ENCODE peak calls at places on chromosomes 5 and 9, in nine cellular contexts. One of them, this sample, is unnamed. For H3K9me3, the result is how much of the 10 kb centered on the place peaks cover.

GRCh38 chr5:100970646-100971045 is 67.6 kb upstream of the ST8SIA4 start:
- DNase-seq in tibial nerve: no peak
- DNase-seq in GM23248: no peak
- DNase-seq in breast epithelium: no peak
- DNase-seq in psoas muscle: no peak
- DNase-seq in heart left ventricle: no peak
- DNase-seq in fibroblast of lung: no peak
- DNase-seq in effector memory CD4-positive, alpha-beta T cell: no peak
- DNase-seq in NT2/D1: no peak
- DNase-seq in this sample: no peak

GRCh38 chr5:52582313-52582712 is 205.4 kb upstream of the ITGA1 start:
- DNase-seq in tibial nerve: no peak
- DNase-seq in GM23248: no peak
- DNase-seq in breast epithelium: no peak
- DNase-seq in psoas muscle: no peak
- DNase-seq in heart left ventricle: no peak
- DNase-seq in fibroblast of lung: no peak
- DNase-seq in effector memory CD4-positive, alpha-beta T cell: no peak
- DNase-seq in NT2/D1: no peak
- DNase-seq in this sample: no peak

GRCh38 chr5:97131139-97131710 is 11.2 kb downstream of the LIX1 start:
- DNase-seq in tibial nerve: no peak
- DNase-seq in GM23248: peak
- DNase-seq in breast epithelium: no peak
- DNase-seq in psoas muscle: no peak
- DNase-seq in heart left ventricle: no peak
- DNase-seq in fibroblast of lung: peak
- DNase-seq in effector memory CD4-positive, alpha-beta T cell: no peak
- DNase-seq in NT2/D1: no peak
- DNase-seq in this sample: no peak

GRCh38 chr9:34036625-34037024 is 12.1 kb downstream of the UBAP2 start:
- DNase-seq in tibial nerve: no peak
- DNase-seq in GM23248: no peak
- DNase-seq in breast epithelium: no peak
- DNase-seq in psoas muscle: no peak
- DNase-seq in heart left ventricle: no peak
- DNase-seq in fibroblast of lung: no peak
- DNase-seq in effector memory CD4-positive, alpha-beta T cell: no peak
- DNase-seq in NT2/D1: no peak
- DNase-seq in this sample: no peak

GRCh38 chr5:17218353-17219005 is 1.0 kb downstream of the BASP1 start:
- DNase-seq in tibial nerve: no peak
- DNase-seq in GM23248: peak
- DNase-seq in breast epithelium: no peak
- DNase-seq in psoas muscle: peak
- DNase-seq in heart left ventricle: no peak
- DNase-seq in fibroblast of lung: peak
- DNase-seq in effector memory CD4-positive, alpha-beta T cell: no peak
- DNase-seq in NT2/D1: no peak
- DNase-seq in this sample: no peak

GRCh38 chr9:113399646-113400200 is 1.4 kb downstream of the ALAD start:
- DNase-seq in tibial nerve: no peak
- DNase-seq in GM23248: no peak
- DNase-seq in breast epithelium: no peak
- DNase-seq in psoas muscle: no peak
- DNase-seq in heart left ventricle: no peak
- DNase-seq in fibroblast of lung: no peak
- DNase-seq in effector memory CD4-positive, alpha-beta T cell: no peak
- DNase-seq in NT2/D1: no peak
- DNase-seq in this sample: no peak

GRCh38 chr5:57724836-57725235 is 242.2 kb upstream of the ACTBL2 start:
- DNase-seq in tibial nerve: no peak
- DNase-seq in GM23248: peak
- DNase-seq in breast epithelium: no peak
- DNase-seq in psoas muscle: no peak
- DNase-seq in heart left ventricle: no peak
- DNase-seq in fibroblast of lung: no peak
- DNase-seq in effector memory CD4-positive, alpha-beta T cell: no peak
- DNase-seq in NT2/D1: no peak
- DNase-seq in this sample: no peak

GRCh38 chr9:96395964-96396363 is 12.5 kb upstream of the SLC35D2 start:
- DNase-seq in tibial nerve: no peak
- DNase-seq in GM23248: no peak
- DNase-seq in breast epithelium: no peak
- DNase-seq in psoas muscle: no peak
- DNase-seq in heart left ventricle: no peak
- DNase-seq in fibroblast of lung: no peak
- DNase-seq in effector memory CD4-positive, alpha-beta T cell: no peak
- DNase-seq in NT2/D1: no peak
- DNase-seq in this sample: no peak

GRCh38 chr9:86259557-86259956 is at the start of gene C9orf153:
- DNase-seq in tibial nerve: no peak
- DNase-seq in GM23248: no peak
- DNase-seq in breast epithelium: no peak
- DNase-seq in psoas muscle: no peak
- DNase-seq in heart left ventricle: no peak
- DNase-seq in fibroblast of lung: no peak
- DNase-seq in effector memory CD4-positive, alpha-beta T cell: no peak
- DNase-seq in NT2/D1: no peak
- DNase-seq in this sample: no peak

GRCh38 chr5:370311-370958 is 48.9 kb downstream of the AHRR start:
- DNase-seq in tibial nerve: no peak
- DNase-seq in GM23248: no peak
- DNase-seq in breast epithelium: no peak
- DNase-seq in psoas muscle: no peak
- DNase-seq in heart left ventricle: no peak
- DNase-seq in fibroblast of lung: no peak
- DNase-seq in effector memory CD4-positive, alpha-beta T cell: no peak
- DNase-seq in NT2/D1: no peak
- DNase-seq in this sample: no peak

GRCh38 chr5:1783214-1783551 is 16.5 kb downstream of the MRPL36 start:
- DNase-seq in tibial nerve: no peak
- DNase-seq in GM23248: no peak
- DNase-seq in breast epithelium: peak
- DNase-seq in psoas muscle: no peak
- DNase-seq in heart left ventricle: no peak
- DNase-seq in fibroblast of lung: no peak
- DNase-seq in effector memory CD4-positive, alpha-beta T cell: no peak
- DNase-seq in NT2/D1: no peak
- DNase-seq in this sample: no peak

GRCh38 chr5:136062563-136063274 is 33.9 kb downstream of the TGFBI start:
- DNase-seq in tibial nerve: no peak
- DNase-seq in GM23248: peak
- DNase-seq in breast epithelium: no peak
- DNase-seq in psoas muscle: no peak
- DNase-seq in heart left ventricle: no peak
- DNase-seq in fibroblast of lung: peak
- DNase-seq in effector memory CD4-positive, alpha-beta T cell: no peak
- DNase-seq in NT2/D1: no peak
- DNase-seq in this sample: no peak

GRCh38 chr9:134059661-134060395 is 8.0 kb downstream of the BRD3 start:
- DNase-seq in tibial nerve: peak
- DNase-seq in GM23248: no peak
- DNase-seq in breast epithelium: peak
- DNase-seq in psoas muscle: no peak
- DNase-seq in heart left ventricle: no peak
- DNase-seq in fibroblast of lung: no peak
- DNase-seq in effector memory CD4-positive, alpha-beta T cell: no peak
- DNase-seq in NT2/D1: no peak
- DNase-seq in this sample: no peak

GRCh38 chr5:78964889-78965288 is 20.2 kb downstream of the ARSB start:
- DNase-seq in tibial nerve: peak
- DNase-seq in GM23248: peak
- DNase-seq in breast epithelium: no peak
- DNase-seq in psoas muscle: no peak
- DNase-seq in heart left ventricle: no peak
- DNase-seq in fibroblast of lung: peak
- DNase-seq in effector memory CD4-positive, alpha-beta T cell: no peak
- DNase-seq in NT2/D1: no peak
- DNase-seq in this sample: no peak

GRCh38 chr5:78433972-78434371 is 73.6 kb downstream of the SCAMP1 start:
- DNase-seq in tibial nerve: no peak
- DNase-seq in GM23248: no peak
- DNase-seq in breast epithelium: no peak
- DNase-seq in psoas muscle: no peak
- DNase-seq in heart left ventricle: no peak
- DNase-seq in fibroblast of lung: no peak
- DNase-seq in effector memory CD4-positive, alpha-beta T cell: no peak
- DNase-seq in NT2/D1: no peak
- DNase-seq in this sample: no peak

GRCh38 chr5:4511996-4512656 is 628.0 kb upstream of the ADAMTS16 start:
- DNase-seq in tibial nerve: no peak
- DNase-seq in GM23248: peak
- DNase-seq in breast epithelium: peak
- DNase-seq in psoas muscle: no peak
- DNase-seq in heart left ventricle: peak
- DNase-seq in fibroblast of lung: no peak
- DNase-seq in effector memory CD4-positive, alpha-beta T cell: no peak
- DNase-seq in NT2/D1: no peak
- DNase-seq in this sample: no peak

GRCh38 chr5:20617876-20618275 is 629.9 kb upstream of the CDH18 start:
- DNase-seq in tibial nerve: no peak
- DNase-seq in GM23248: no peak
- DNase-seq in breast epithelium: no peak
- DNase-seq in psoas muscle: no peak
- DNase-seq in heart left ventricle: no peak
- DNase-seq in fibroblast of lung: no peak
- DNase-seq in effector memory CD4-positive, alpha-beta T cell: no peak
- DNase-seq in NT2/D1: no peak
- DNase-seq in this sample: no peak

GRCh38 chr5:115079934-115080623 is 89.6 kb downstream of the TRIM36 start:
- DNase-seq in tibial nerve: no peak
- DNase-seq in GM23248: no peak
- DNase-seq in breast epithelium: no peak
- DNase-seq in psoas muscle: no peak
- DNase-seq in heart left ventricle: no peak
- DNase-seq in fibroblast of lung: no peak
- DNase-seq in effector memory CD4-positive, alpha-beta T cell: no peak
- DNase-seq in NT2/D1: no peak
- DNase-seq in this sample: no peak

GRCh38 chr9:122374885-122375420 is 4.1 kb downstream of the PTGS1 start:
- DNase-seq in tibial nerve: peak
- DNase-seq in GM23248: peak
- DNase-seq in breast epithelium: peak
- DNase-seq in psoas muscle: peak
- DNase-seq in heart left ventricle: peak
- DNase-seq in fibroblast of lung: peak
- DNase-seq in effector memory CD4-positive, alpha-beta T cell: no peak
- DNase-seq in NT2/D1: no peak
- DNase-seq in this sample: no peak

GRCh38 chr5:81687292-81687691 is 63.6 kb downstream of the SSBP2 start:
- DNase-seq in tibial nerve: no peak
- DNase-seq in GM23248: no peak
- DNase-seq in breast epithelium: no peak
- DNase-seq in psoas muscle: no peak
- DNase-seq in heart left ventricle: no peak
- DNase-seq in fibroblast of lung: no peak
- DNase-seq in effector memory CD4-positive, alpha-beta T cell: no peak
- DNase-seq in NT2/D1: no peak
- DNase-seq in this sample: no peak

GRCh38 chr5:81679885-81680284 is 71.0 kb downstream of the SSBP2 start:
- DNase-seq in tibial nerve: no peak
- DNase-seq in GM23248: no peak
- DNase-seq in breast epithelium: no peak
- DNase-seq in psoas muscle: no peak
- DNase-seq in heart left ventricle: no peak
- DNase-seq in fibroblast of lung: no peak
- DNase-seq in effector memory CD4-positive, alpha-beta T cell: no peak
- DNase-seq in NT2/D1: no peak
- DNase-seq in this sample: no peak

GRCh38 chr5:81688215-81688614 is 62.7 kb downstream of the SSBP2 start:
- DNase-seq in tibial nerve: no peak
- DNase-seq in GM23248: no peak
- DNase-seq in breast epithelium: no peak
- DNase-seq in psoas muscle: no peak
- DNase-seq in heart left ventricle: no peak
- DNase-seq in fibroblast of lung: no peak
- DNase-seq in effector memory CD4-positive, alpha-beta T cell: no peak
- DNase-seq in NT2/D1: no peak
- DNase-seq in this sample: no peak

GRCh38 chr5:81685481-81685880 is 65.4 kb downstream of the SSBP2 start:
- DNase-seq in tibial nerve: no peak
- DNase-seq in GM23248: no peak
- DNase-seq in breast epithelium: no peak
- DNase-seq in psoas muscle: no peak
- DNase-seq in heart left ventricle: no peak
- DNase-seq in fibroblast of lung: no peak
- DNase-seq in effector memory CD4-positive, alpha-beta T cell: no peak
- DNase-seq in NT2/D1: no peak
- DNase-seq in this sample: no peak
- H3K9me3 ChIP-seq in tibial nerve: under half
- H3K9me3 ChIP-seq in GM23248: under half
- H3K9me3 ChIP-seq in breast epithelium: under half
- H3K9me3 ChIP-seq in psoas muscle: under half
- H3K9me3 ChIP-seq in heart left ventricle: under half
- H3K9me3 ChIP-seq in fibroblast of lung: under half
- H3K9me3 ChIP-seq in effector memory CD4-positive, alpha-beta T cell: under half
- H3K9me3 ChIP-seq in NT2/D1: under half
- H3K9me3 ChIP-seq in this sample: under half

DNA sequence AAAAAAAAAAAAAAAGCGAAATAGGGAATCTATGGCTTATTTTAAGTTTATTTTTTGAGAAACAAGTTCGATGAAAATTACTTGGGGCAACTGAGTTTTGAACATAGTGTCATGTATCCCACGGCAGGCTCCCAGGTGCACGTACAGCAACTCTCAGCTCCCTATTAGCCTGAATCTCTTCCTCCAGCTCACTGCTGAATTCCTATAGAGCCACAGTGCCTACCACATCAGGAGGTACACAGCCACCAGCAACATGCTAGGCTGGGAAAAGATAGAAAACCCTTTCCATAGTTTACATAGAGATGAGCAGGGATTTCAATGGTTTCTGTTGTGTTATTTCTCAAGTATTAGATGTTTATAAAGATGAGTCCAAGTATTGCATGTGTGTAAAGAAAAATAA is 115.9 kb upstream of the RGMB start:
- DNase-seq in tibial nerve: no peak
- DNase-seq in GM23248: no peak
- DNase-seq in breast epithelium: no peak
- DNase-seq in psoas muscle: no peak
- DNase-seq in heart left ventricle: no peak
- DNase-seq in fibroblast of lung: no peak
- DNase-seq in effector memory CD4-positive, alpha-beta T cell: no peak
- DNase-seq in NT2/D1: no peak
- DNase-seq in this sample: no peak
- H3K9me3 ChIP-seq in tibial nerve: under half
- H3K9me3 ChIP-seq in GM23248: under half
- H3K9me3 ChIP-seq in breast epithelium: under half
- H3K9me3 ChIP-seq in psoas muscle: under half
- H3K9me3 ChIP-seq in heart left ventricle: under half
- H3K9me3 ChIP-seq in fibroblast of lung: under half
- H3K9me3 ChIP-seq in effector memory CD4-positive, alpha-beta T cell: under half
- H3K9me3 ChIP-seq in NT2/D1: under half
- H3K9me3 ChIP-seq in this sample: under half

GRCh38 chr5:3004361-3005080 is 253.0 kb upstream of the IRX2 start:
- DNase-seq in tibial nerve: no peak
- DNase-seq in GM23248: no peak
- DNase-seq in breast epithelium: no peak
- DNase-seq in psoas muscle: no peak
- DNase-seq in heart left ventricle: no peak
- DNase-seq in fibroblast of lung: no peak
- DNase-seq in effector memory CD4-positive, alpha-beta T cell: no peak
- DNase-seq in NT2/D1: no peak
- DNase-seq in this sample: no peak
- H3K9me3 ChIP-seq in tibial nerve: under half
- H3K9me3 ChIP-seq in GM23248: under half
- H3K9me3 ChIP-seq in breast epithelium: under half
- H3K9me3 ChIP-seq in psoas muscle: under half
- H3K9me3 ChIP-seq in heart left ventricle: under half
- H3K9me3 ChIP-seq in fibroblast of lung: under half
- H3K9me3 ChIP-seq in effector memory CD4-positive, alpha-beta T cell: under half
- H3K9me3 ChIP-seq in NT2/D1: under half
- H3K9me3 ChIP-seq in this sample: under half

GRCh38 chr5:141437208-141437607 is 6.9 kb downstream of the PCDHGA12 start:
- DNase-seq in tibial nerve: no peak
- DNase-seq in GM23248: peak
- DNase-seq in breast epithelium: no peak
- DNase-seq in psoas muscle: no peak
- DNase-seq in heart left ventricle: no peak
- DNase-seq in fibroblast of lung: no peak
- DNase-seq in effector memory CD4-positive, alpha-beta T cell: no peak
- DNase-seq in NT2/D1: no peak
- DNase-seq in this sample: no peak
- H3K9me3 ChIP-seq in tibial nerve: under half
- H3K9me3 ChIP-seq in GM23248: under half
- H3K9me3 ChIP-seq in breast epithelium: half or more
- H3K9me3 ChIP-seq in psoas muscle: under half
- H3K9me3 ChIP-seq in heart left ventricle: under half
- H3K9me3 ChIP-seq in fibroblast of lung: under half
- H3K9me3 ChIP-seq in effector memory CD4-positive, alpha-beta T cell: under half
- H3K9me3 ChIP-seq in NT2/D1: under half
- H3K9me3 ChIP-seq in this sample: under half

This sample was measured in T-helper 17 cell.